ENCODE peak calls at places on chromosomes 12 and 14, in ten cellular contexts. Z, Q, K, J, E, A, R, O, S and M are unnamed samples.

GRCh38 chr12:17016116-17016864 is 410.3 kb upstream of the LMO3 start:
- DNase-seq in Z (no peak), Q (no peak), K (no peak), J (no peak), E (no peak), A (no peak), R (no peak), O (no peak), S (peak), M (no peak)

GRCh38 chr12:95515197-95515596 is 36.1 kb downstream of the USP44 start:
- DNase-seq in Z (no peak), Q (no peak), K (no peak), J (no peak), E (no peak), A (no peak), R (no peak), O (no peak), S (no peak), M (no peak)

GRCh38 chr12:52836042-52836466 is 1.9 kb upstream of the KRT79 start:
- DNase-seq in Z (no peak), Q (no peak), K (no peak), J (peak), E (no peak), A (no peak), R (peak), O (no peak), S (peak), M (peak)

GRCh38 chr14:23106747-23107045 is 1.9 kb upstream of the CIROP start:
- DNase-seq in Z (no peak), Q (no peak), K (no peak), J (no peak), E (no peak), A (no peak), R (no peak), O (no peak), S (no peak), M (no peak)

GRCh38 chr14:39430762-39431415 is 1.3 kb downstream of the FBXO33 start:
- DNase-seq in Z (no peak), Q (no peak), K (no peak), J (no peak), E (no peak), A (no peak), R (no peak), O (peak), S (peak), M (no peak)

GRCh38 chr12:100114574-100114973 is 28.1 kb downstream of the BLTP3B start:
- DNase-seq in Z (no peak), Q (no peak), K (no peak), J (no peak), E (no peak), A (no peak), R (peak), O (no peak), S (no peak), M (no peak)

GRCh38 chr14:74549588-74549987 is 56.0 kb downstream of the ISCA2 start:
- DNase-seq in Z (no peak), Q (no peak), K (no peak), J (no peak), E (no peak), A (no peak), R (peak), O (no peak), S (no peak), M (no peak)

GRCh38 chr12:103748002-103748401 is 93.0 kb downstream of the NT5DC3 start:
- DNase-seq in Z (no peak), Q (no peak), K (no peak), J (no peak), E (no peak), A (no peak), R (peak), O (no peak), S (peak), M (no peak)

GRCh38 chr14:87993485-87993809 is 465 bp upstream of the GALC start:
- DNase-seq in Z (no peak), Q (no peak), K (no peak), J (no peak), E (no peak), A (no peak), R (no peak), O (no peak), S (no peak), M (no peak)

GRCh38 chr12:95882080-95882479 is 23.3 kb downstream of the SNRPF start:
- DNase-seq in Z (no peak), Q (no peak), K (no peak), J (no peak), E (no peak), A (no peak), R (peak), O (no peak), S (peak), M (no peak)

GRCh38 chr12:57046947-57047890 is 2.7 kb downstream of the MYO1A start:
- DNase-seq in Z (peak), Q (no peak), K (no peak), J (peak), E (no peak), A (no peak), R (no peak), O (no peak), S (no peak), M (no peak)

GRCh38 chr14:78356406-78356805 is 186.2 kb downstream of the NRXN3 start:
- DNase-seq in Z (no peak), Q (no peak), K (no peak), J (no peak), E (no peak), A (no peak), R (no peak), O (no peak), S (no peak), M (no peak)

GRCh38 chr12:104624529-104624928 is 167.8 kb downstream of the CHST11 start:
- DNase-seq in Z (no peak), Q (no peak), K (no peak), J (no peak), E (no peak), A (no peak), R (no peak), O (no peak), S (no peak), M (no peak)

GRCh38 chr12:86367137-86367536 is 110.9 kb upstream of the MGAT4C start:
- DNase-seq in Z (no peak), Q (no peak), K (no peak), J (no peak), E (no peak), A (no peak), R (no peak), O (no peak), S (no peak), M (no peak)

GRCh38 chr12:45634273-45634917 is 95.1 kb upstream of the ARID2 start:
- DNase-seq in Z (no peak), Q (no peak), K (no peak), J (no peak), E (no peak), A (no peak), R (no peak), O (no peak), S (no peak), M (no peak)

GRCh38 chr14:77638738-77639137 is 22.3 kb upstream of the SPTLC2 start:
- DNase-seq in Z (no peak), Q (no peak), K (no peak), J (no peak), E (no peak), A (no peak), R (peak), O (peak), S (peak), M (no peak)

GRCh38 chr14:31827325-31827724 is 249.8 kb upstream of the ARHGAP5 start:
- DNase-seq in Z (no peak), Q (no peak), K (no peak), J (no peak), E (no peak), A (no peak), R (no peak), O (no peak), S (no peak), M (no peak)

GRCh38 chr12:58364389-58365086 is 423.2 kb downstream of the ATP23 start:
- DNase-seq in Z (no peak), Q (no peak), K (no peak), J (no peak), E (no peak), A (peak), R (peak), O (peak), S (peak), M (no peak)

GRCh38 chr12:124730455-124730932 is 133.2 kb downstream of the SCARB1 start:
- DNase-seq in Z (no peak), Q (no peak), K (peak), J (no peak), E (no peak), A (no peak), R (peak), O (no peak), S (no peak), M (no peak)

GRCh38 chr12:112419269-112420133 is 754 bp downstream of the PTPN11 start:
- DNase-seq in Z (no peak), Q (no peak), K (peak), J (no peak), E (no peak), A (no peak), R (peak), O (peak), S (peak), M (no peak)

GRCh38 chr14:49955013-49955412 is 62.1 kb downstream of the ARF6 start:
- DNase-seq in Z (no peak), Q (no peak), K (no peak), J (no peak), E (no peak), A (no peak), R (peak), O (no peak), S (no peak), M (no peak)

GRCh38 chr12:32069071-32069470 is 37.6 kb upstream of the BICD1 start:
- DNase-seq in Z (no peak), Q (no peak), K (no peak), J (no peak), E (no peak), A (no peak), R (peak), O (no peak), S (peak), M (no peak)

GRCh38 chr14:68627050-68627867 is 165.6 kb downstream of the ZFP36L1 start:
- DNase-seq in Z (no peak), Q (no peak), K (peak), J (no peak), E (no peak), A (no peak), R (peak), O (no peak), S (no peak), M (no peak)

GRCh38 chr12:30358113-30358512 is 337.6 kb downstream of the IPO8 start:
- DNase-seq in Z (no peak), Q (no peak), K (no peak), J (no peak), E (no peak), A (no peak), R (no peak), O (no peak), S (no peak), M (no peak)

GRCh38 chr14:105087963-105088811 is 23.0 kb upstream of the GPR132 start:
- DNase-seq in Z (no peak), Q (no peak), K (no peak), J (no peak), E (peak), A (no peak), R (peak), O (peak), S (no peak), M (no peak)